ENCODE peak calls at places on chromosomes 6 and 20, in five cellular contexts. One of them, this sample, is unnamed.

GRCh38 chr6:129385117-129385516 is 324.9 kb downstream of the ARHGAP18 start:
- DNase-seq in breast epithelium: no peak
- DNase-seq in HCT116: no peak
- DNase-seq in esophagus muscularis mucosa: no peak
- DNase-seq in sigmoid colon: no peak
- DNase-seq in this sample: no peak

GRCh38 chr6:25312034-25312620 is 33.0 kb downstream of the CARMIL1 start:
- DNase-seq in breast epithelium: no peak
- DNase-seq in HCT116: no peak
- DNase-seq in esophagus muscularis mucosa: no peak
- DNase-seq in sigmoid colon: no peak
- DNase-seq in this sample: peak

GRCh38 chr6:6600865-6601264 is 12.3 kb downstream of the LY86 start:
- DNase-seq in breast epithelium: no peak
- DNase-seq in HCT116: no peak
- DNase-seq in esophagus muscularis mucosa: no peak
- DNase-seq in sigmoid colon: no peak
- DNase-seq in this sample: no peak

GRCh38 chr6:3630258-3630828 is 121.2 kb downstream of the PXDC1 start:
- DNase-seq in breast epithelium: no peak
- DNase-seq in HCT116: no peak
- DNase-seq in esophagus muscularis mucosa: no peak
- DNase-seq in sigmoid colon: no peak
- DNase-seq in this sample: no peak

GRCh38 chr6:161663682-161664081 is 389.8 kb upstream of the AGPAT4 start:
- DNase-seq in breast epithelium: no peak
- DNase-seq in HCT116: no peak
- DNase-seq in esophagus muscularis mucosa: peak
- DNase-seq in sigmoid colon: no peak
- DNase-seq in this sample: no peak

GRCh38 chr6:115634899-115635298 is 425.8 kb downstream of the FRK start:
- DNase-seq in breast epithelium: no peak
- DNase-seq in HCT116: no peak
- DNase-seq in esophagus muscularis mucosa: no peak
- DNase-seq in sigmoid colon: no peak
- DNase-seq in this sample: no peak

GRCh38 chr20:49964964-49965780 is 17.6 kb upstream of the SNAI1 start:
- DNase-seq in breast epithelium: no peak
- DNase-seq in HCT116: peak
- DNase-seq in esophagus muscularis mucosa: no peak
- DNase-seq in sigmoid colon: peak
- DNase-seq in this sample: no peak

GRCh38 chr6:8743146-8743745 is 307.9 kb upstream of the SLC35B3 start:
- DNase-seq in breast epithelium: no peak
- DNase-seq in HCT116: peak
- DNase-seq in esophagus muscularis mucosa: no peak
- DNase-seq in sigmoid colon: no peak
- DNase-seq in this sample: no peak

GRCh38 chr20:37081717-37082289 is 14.0 kb downstream of the RBL1 start:
- DNase-seq in breast epithelium: no peak
- DNase-seq in HCT116: no peak
- DNase-seq in esophagus muscularis mucosa: no peak
- DNase-seq in sigmoid colon: no peak
- DNase-seq in this sample: no peak

GRCh38 chr6:11207199-11207968 is 25.1 kb downstream of the NEDD9 start:
- DNase-seq in breast epithelium: peak
- DNase-seq in HCT116: peak
- DNase-seq in esophagus muscularis mucosa: no peak
- DNase-seq in sigmoid colon: peak
- DNase-seq in this sample: no peak

GRCh38 chr6:6694825-6695710 is 106.5 kb downstream of the LY86 start:
- DNase-seq in breast epithelium: no peak
- DNase-seq in HCT116: no peak
- DNase-seq in esophagus muscularis mucosa: no peak
- DNase-seq in sigmoid colon: peak
- DNase-seq in this sample: no peak

GRCh38 chr20:46883847-46884246 is 10.8 kb upstream of the EYA2 start:
- DNase-seq in breast epithelium: no peak
- DNase-seq in HCT116: no peak
- DNase-seq in esophagus muscularis mucosa: no peak
- DNase-seq in sigmoid colon: no peak
- DNase-seq in this sample: no peak

GRCh38 chr6:79149884-79150283 is 71.8 kb upstream of the PHIP start:
- DNase-seq in breast epithelium: no peak
- DNase-seq in HCT116: no peak
- DNase-seq in esophagus muscularis mucosa: no peak
- DNase-seq in sigmoid colon: no peak
- DNase-seq in this sample: no peak

GRCh38 chr20:3421985-3422384 is 14.5 kb upstream of the DNAAF9 start:
- DNase-seq in breast epithelium: no peak
- DNase-seq in HCT116: no peak
- DNase-seq in esophagus muscularis mucosa: no peak
- DNase-seq in sigmoid colon: no peak
- DNase-seq in this sample: no peak

DNA sequence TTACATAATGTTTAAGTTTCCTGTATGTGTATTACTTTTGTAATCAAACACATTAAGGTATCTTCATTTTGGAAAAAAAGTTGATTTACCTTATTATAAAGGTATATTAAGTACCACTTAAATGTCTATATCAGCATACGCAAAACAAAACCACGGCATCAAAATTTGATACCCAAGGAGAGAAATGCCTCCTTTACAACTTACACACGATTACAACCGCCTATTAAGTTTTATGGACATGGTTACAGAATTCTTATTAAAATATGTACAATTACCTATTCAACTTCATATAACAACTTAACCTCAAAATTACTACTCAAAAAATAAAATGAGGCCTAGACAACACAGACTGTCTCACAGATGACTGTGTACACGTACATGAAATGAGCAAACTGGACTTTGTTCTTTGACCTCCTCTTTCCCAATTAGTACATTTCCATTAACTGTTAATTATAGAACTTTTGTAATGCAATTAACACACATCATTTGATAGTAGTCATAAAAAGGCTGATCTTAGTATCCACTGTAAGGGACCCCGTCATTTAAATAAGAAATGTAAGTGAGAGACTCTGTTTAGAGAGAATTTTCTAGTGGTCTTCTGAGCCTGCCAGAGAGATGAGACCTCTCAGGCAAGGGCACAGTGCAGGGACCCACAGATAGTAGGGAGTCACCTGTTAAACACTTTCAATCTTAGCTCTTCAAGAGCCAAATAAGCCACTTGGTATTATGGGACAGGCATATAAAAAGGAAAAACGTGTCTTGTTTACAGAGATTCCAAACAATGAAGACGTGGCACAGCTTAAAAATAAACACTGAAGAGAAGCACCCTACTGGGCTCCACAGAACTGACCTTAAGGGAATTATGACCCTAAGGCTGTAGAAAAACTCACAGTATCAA is 2.4 kb downstream of the DIDO1 start:
- DNase-seq in breast epithelium: no peak
- DNase-seq in HCT116: no peak
- DNase-seq in esophagus muscularis mucosa: no peak
- DNase-seq in sigmoid colon: no peak
- DNase-seq in this sample: no peak
- H3K4me3 ChIP-seq in breast epithelium: peak
- H3K4me3 ChIP-seq in HCT116: peak
- H3K4me3 ChIP-seq in esophagus muscularis mucosa: peak
- H3K4me3 ChIP-seq in sigmoid colon: peak
- H3K4me3 ChIP-seq in this sample: peak

GRCh38 chr6:113011803-113012202 is 664.7 kb downstream of the RFPL4B start:
- DNase-seq in breast epithelium: no peak
- DNase-seq in HCT116: no peak
- DNase-seq in esophagus muscularis mucosa: no peak
- DNase-seq in sigmoid colon: no peak
- DNase-seq in this sample: peak
- TF ChIP-seq POLR2AphosphoS5 in breast epithelium: no peak
- TF ChIP-seq POLR2AphosphoS5 in HCT116: no peak
- TF ChIP-seq POLR2AphosphoS5 in esophagus muscularis mucosa: no peak
- TF ChIP-seq POLR2AphosphoS5 in sigmoid colon: peak
- TF ChIP-seq POLR2AphosphoS5 in this sample: no peak

DNA sequence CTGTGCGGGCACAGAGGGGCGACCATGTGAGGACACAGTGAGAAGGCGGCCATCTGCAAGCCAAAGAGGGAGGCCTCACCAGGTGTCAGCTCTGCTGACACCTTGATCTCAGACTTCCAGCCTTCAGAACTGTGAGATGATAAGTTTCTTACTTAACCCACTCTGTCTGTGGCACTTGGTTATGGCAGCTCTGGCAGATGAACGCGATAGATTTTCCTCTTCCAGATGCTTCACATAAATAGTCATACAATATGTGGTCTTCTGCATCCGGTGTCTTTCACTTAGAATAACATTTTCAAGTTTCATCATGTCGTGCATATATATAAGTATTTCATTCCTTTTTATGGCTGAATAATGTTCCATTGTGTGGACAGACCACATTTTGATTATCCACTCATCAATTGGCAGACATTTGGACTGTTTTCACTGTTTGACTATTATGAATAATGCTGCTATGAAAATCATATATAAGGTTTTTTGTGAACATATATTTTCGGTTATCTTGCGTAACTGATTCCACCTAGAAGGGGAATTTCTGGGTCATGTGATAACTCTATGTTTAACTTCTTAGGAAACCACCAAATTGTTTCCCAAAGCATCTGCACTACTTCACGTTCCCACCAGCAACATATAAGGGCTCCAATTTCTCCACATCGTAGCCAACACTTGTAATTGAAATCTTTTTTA is 30.2 kb downstream of the PRR18 start:
- DNase-seq in breast epithelium: no peak
- DNase-seq in HCT116: no peak
- DNase-seq in esophagus muscularis mucosa: no peak
- DNase-seq in sigmoid colon: no peak
- DNase-seq in this sample: no peak
- H3K27ac ChIP-seq in breast epithelium: no peak
- H3K27ac ChIP-seq in HCT116: no peak
- H3K27ac ChIP-seq in esophagus muscularis mucosa: no peak
- H3K27ac ChIP-seq in sigmoid colon: no peak
- H3K27ac ChIP-seq in this sample: no peak

GRCh38 chr20:20139403-20139802 is 87.1 kb downstream of the CFAP61 start:
- DNase-seq in breast epithelium: no peak
- DNase-seq in HCT116: no peak
- DNase-seq in esophagus muscularis mucosa: no peak
- DNase-seq in sigmoid colon: no peak
- DNase-seq in this sample: no peak

GRCh38 chr20:20136313-20136712 is 84.0 kb downstream of the CFAP61 start:
- DNase-seq in breast epithelium: no peak
- DNase-seq in HCT116: no peak
- DNase-seq in esophagus muscularis mucosa: no peak
- DNase-seq in sigmoid colon: no peak
- DNase-seq in this sample: no peak

GRCh38 chr20:20138301-20139064 is 86.2 kb downstream of the CFAP61 start:
- DNase-seq in breast epithelium: no peak
- DNase-seq in HCT116: no peak
- DNase-seq in esophagus muscularis mucosa: no peak
- DNase-seq in sigmoid colon: no peak
- DNase-seq in this sample: no peak

GRCh38 chr20:20134941-20135572 is 82.7 kb downstream of the CFAP61 start:
- DNase-seq in breast epithelium: no peak
- DNase-seq in HCT116: no peak
- DNase-seq in esophagus muscularis mucosa: no peak
- DNase-seq in sigmoid colon: no peak
- DNase-seq in this sample: no peak

GRCh38 chr20:20137851-20138250 is 85.5 kb downstream of the CFAP61 start:
- DNase-seq in breast epithelium: no peak
- DNase-seq in HCT116: no peak
- DNase-seq in esophagus muscularis mucosa: no peak
- DNase-seq in sigmoid colon: no peak
- DNase-seq in this sample: no peak
- H3K4me3 ChIP-seq in breast epithelium: no peak
- H3K4me3 ChIP-seq in HCT116: no peak
- H3K4me3 ChIP-seq in esophagus muscularis mucosa: no peak
- H3K4me3 ChIP-seq in sigmoid colon: no peak
- H3K4me3 ChIP-seq in this sample: no peak

DNA sequence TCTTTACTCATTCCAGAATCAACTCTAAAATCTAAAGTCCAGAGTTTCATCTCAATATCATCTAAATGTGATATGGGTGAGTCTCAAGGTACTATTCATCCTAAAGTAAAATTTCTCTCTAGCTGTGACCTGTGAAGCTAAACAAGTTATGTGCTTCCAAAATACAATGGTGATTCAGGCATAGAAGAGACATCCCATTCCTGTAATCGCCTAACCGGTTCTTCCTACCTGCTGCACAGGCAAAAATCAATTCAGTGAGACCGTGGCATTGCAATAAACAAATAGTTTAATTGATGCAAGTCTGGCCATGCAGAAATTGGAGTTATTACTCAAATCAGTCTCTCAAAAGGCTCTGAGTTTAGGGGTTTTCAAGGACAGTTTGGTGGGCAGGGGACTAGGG is 232.8 kb downstream of the UBE3D start:
- DNase-seq in breast epithelium: no peak
- DNase-seq in HCT116: no peak
- DNase-seq in esophagus muscularis mucosa: no peak
- DNase-seq in sigmoid colon: no peak
- DNase-seq in this sample: no peak
- TF ChIP-seq POLR2AphosphoS5 in breast epithelium: no peak
- TF ChIP-seq POLR2AphosphoS5 in HCT116: no peak
- TF ChIP-seq POLR2AphosphoS5 in esophagus muscularis mucosa: no peak
- TF ChIP-seq POLR2AphosphoS5 in sigmoid colon: no peak
- TF ChIP-seq POLR2AphosphoS5 in this sample: no peak